ENCODE peak calls at places on chromosome 7, in seven cellular contexts. K is gastrocnemius medialis, X is fibroblast of lung, J is heart left ventricle, T is cardiac fibroblast, F is heart right ventricle, I is sigmoid colon. Z is an unnamed sample.

GRCh38 chr7:20219446-20220292 is 2.5 kb upstream of the MACC1 start:
- DNase-seq in T (peak), I (peak), J (peak), K (peak), X (peak), F (peak), Z (peak)

GRCh38 chr7:82805527-82805960 is 357.1 kb downstream of the PCLO start:
- DNase-seq in K (no peak), T (peak), F (no peak), X (peak), I (no peak), J (no peak), Z (peak)

GRCh38 chr7:22594020-22594419 is 94.0 kb upstream of the STEAP1B start:
- DNase-seq in J (no peak), T (no peak), F (no peak), K (no peak), X (no peak), I (no peak), Z (no peak)

GRCh38 chr7:13050703-13051102 is 363.3 kb downstream of the ARL4A start:
- DNase-seq in K (no peak), T (peak), I (no peak), J (no peak), F (no peak), X (peak), Z (peak)

GRCh38 chr7:55792048-55792447 is 70.5 kb downstream of the SEPTIN14 start:
- DNase-seq in K (no peak), F (no peak), X (no peak), J (no peak), T (no peak), I (no peak), Z (no peak)

GRCh38 chr7:77399838-77400237 is 16.3 kb downstream of the GSAP start:
- DNase-seq in I (no peak), T (no peak), K (no peak), F (no peak), J (no peak), X (no peak), Z (no peak)

GRCh38 chr7:33781796-33782195 is 123.5 kb upstream of the BMPER start:
- DNase-seq in T (peak), X (no peak), J (no peak), K (no peak), F (no peak), I (no peak), Z (peak)

GRCh38 chr7:77549103-77549870 is 12.2 kb downstream of the PTPN12 start:
- DNase-seq in F (no peak), J (no peak), X (no peak), I (no peak), T (no peak), K (no peak), Z (no peak)

GRCh38 chr7:33108591-33108930 is 643 bp downstream of the RP9 start:
- DNase-seq in I (no peak), J (no peak), K (no peak), X (no peak), T (no peak), F (no peak), Z (no peak)

GRCh38 chr7:24882989-24883631 is 96.9 kb downstream of the OSBPL3 start:
- DNase-seq in K (peak), J (peak), I (peak), F (peak), T (peak), X (peak), Z (peak)

GRCh38 chr7:44333971-44334733 is 8.8 kb upstream of the CAMK2B start:
- DNase-seq in K (no peak), F (no peak), I (no peak), T (no peak), X (no peak), J (no peak), Z (peak)

GRCh38 chr7:30433506-30433905 is 45.1 kb downstream of the NOD1 start:
- DNase-seq in T (no peak), X (no peak), F (no peak), J (no peak), K (no peak), I (no peak), Z (no peak)

GRCh38 chr7:18276380-18276779 is 219.2 kb upstream of the HDAC9 start:
- DNase-seq in J (no peak), K (no peak), F (no peak), I (no peak), X (no peak), T (no peak), Z (no peak)

GRCh38 chr7:28573059-28573553 is 160.8 kb downstream of the CREB5 start:
- DNase-seq in F (no peak), T (peak), X (peak), K (no peak), J (peak), I (no peak), Z (peak)

GRCh38 chr7:36390199-36391090 is 783 bp downstream of the ANLN start:
- DNase-seq in X (peak), F (peak), I (peak), K (no peak), T (peak), J (peak), Z (peak)

GRCh38 chr7:83105948-83106347 is 56.7 kb downstream of the PCLO start:
- DNase-seq in F (no peak), J (no peak), I (no peak), K (no peak), T (no peak), X (no peak), Z (no peak)

GRCh38 chr7:128728608-128729007 is 10.6 kb upstream of the CALU start:
- DNase-seq in F (no peak), K (no peak), I (no peak), J (no peak), X (peak), T (peak), Z (no peak)

GRCh38 chr7:26292768-26293560 is 1.3 kb downstream of the SNX10 start:
- DNase-seq in K (no peak), F (no peak), T (no peak), I (no peak), X (no peak), J (no peak), Z (no peak)

GRCh38 chr7:131346885-131347592 is 19.4 kb downstream of the MKLN1 start:
- DNase-seq in I (no peak), K (no peak), T (no peak), X (no peak), F (no peak), J (no peak), Z (no peak)

GRCh38 chr7:121331048-121331447 is 2.2 kb downstream of the WNT16 start:
- DNase-seq in J (no peak), T (no peak), K (no peak), X (no peak), I (no peak), F (no peak), Z (no peak)

GRCh38 chr7:17184805-17185689 is 113.4 kb upstream of the AHR start:
- DNase-seq in J (no peak), F (no peak), X (peak), I (no peak), K (no peak), T (peak), Z (peak)

GRCh38 chr7:13920053-13920697 is 69.3 kb downstream of the ETV1 start:
- DNase-seq in J (peak), X (peak), T (peak), I (no peak), K (no peak), F (no peak), Z (peak)

GRCh38 chr7:111041577-111041976 is 49.4 kb upstream of the LRRN3 start:
- DNase-seq in J (no peak), T (peak), I (no peak), X (no peak), K (no peak), F (no peak), Z (peak)

GRCh38 chr7:96729795-96730194 is 20.1 kb upstream of the SEM1 start:
- DNase-seq in J (no peak), K (no peak), X (no peak), F (no peak), I (no peak), T (no peak), Z (no peak)

GRCh38 chr7:70506463-70506862 is 625.5 kb upstream of the GALNT17 start:
- DNase-seq in K (no peak), I (no peak), F (no peak), J (peak), X (no peak), T (no peak), Z (no peak)

GRCh38 chr7:50477640-50478039 is 27.5 kb upstream of the FIGNL1 start:
- DNase-seq in K (no peak), I (no peak), X (no peak), J (no peak), T (no peak), F (no peak), Z (peak)

DNA sequence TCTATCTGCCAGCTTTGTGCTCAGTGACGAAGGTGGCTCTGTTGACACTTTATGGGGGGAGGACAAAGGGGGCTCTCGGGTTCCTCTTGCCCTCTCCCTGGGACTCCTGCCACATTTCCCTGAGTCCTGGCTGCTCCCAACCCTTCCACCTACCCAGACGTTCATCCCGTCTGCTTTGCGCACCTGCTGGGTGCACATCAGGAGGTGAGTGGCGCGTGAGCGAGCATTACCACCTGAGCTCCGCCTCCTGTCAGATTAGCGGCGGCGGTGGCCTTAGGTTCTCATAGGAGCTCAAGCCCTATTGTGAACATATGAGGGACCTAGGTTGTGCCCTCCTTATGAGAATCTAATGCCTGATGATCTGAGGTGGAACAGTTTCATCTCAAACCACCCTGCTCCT is 137.2 kb downstream of the DYNC2I1 start:
- DNase-seq in J (no peak), I (peak), T (no peak), K (no peak), F (no peak), X (no peak), Z (no peak)
- TF ChIP-seq CTCF in J (no peak), I (no peak), T (no peak), K (no peak), F (no peak), X (no peak), Z (no peak)

GRCh38 chr7:75715864-75716263 is 22.9 kb downstream of the HIP1 start:
- DNase-seq in F (no peak), J (no peak), X (no peak), K (no peak), I (no peak), T (no peak), Z (no peak)

GRCh38 chr7:75711076-75711475 is 27.7 kb downstream of the HIP1 start:
- DNase-seq in F (no peak), J (no peak), X (no peak), T (no peak), I (no peak), K (no peak), Z (no peak)

GRCh38 chr7:75712517-75713361 is 26.0 kb downstream of the HIP1 start:
- DNase-seq in F (no peak), X (no peak), K (no peak), J (no peak), T (no peak), I (no peak), Z (no peak)

GRCh38 chr7:75716992-75717626 is 21.6 kb downstream of the HIP1 start:
- DNase-seq in I (no peak), X (peak), F (no peak), T (peak), J (no peak), K (no peak), Z (peak)

DNA sequence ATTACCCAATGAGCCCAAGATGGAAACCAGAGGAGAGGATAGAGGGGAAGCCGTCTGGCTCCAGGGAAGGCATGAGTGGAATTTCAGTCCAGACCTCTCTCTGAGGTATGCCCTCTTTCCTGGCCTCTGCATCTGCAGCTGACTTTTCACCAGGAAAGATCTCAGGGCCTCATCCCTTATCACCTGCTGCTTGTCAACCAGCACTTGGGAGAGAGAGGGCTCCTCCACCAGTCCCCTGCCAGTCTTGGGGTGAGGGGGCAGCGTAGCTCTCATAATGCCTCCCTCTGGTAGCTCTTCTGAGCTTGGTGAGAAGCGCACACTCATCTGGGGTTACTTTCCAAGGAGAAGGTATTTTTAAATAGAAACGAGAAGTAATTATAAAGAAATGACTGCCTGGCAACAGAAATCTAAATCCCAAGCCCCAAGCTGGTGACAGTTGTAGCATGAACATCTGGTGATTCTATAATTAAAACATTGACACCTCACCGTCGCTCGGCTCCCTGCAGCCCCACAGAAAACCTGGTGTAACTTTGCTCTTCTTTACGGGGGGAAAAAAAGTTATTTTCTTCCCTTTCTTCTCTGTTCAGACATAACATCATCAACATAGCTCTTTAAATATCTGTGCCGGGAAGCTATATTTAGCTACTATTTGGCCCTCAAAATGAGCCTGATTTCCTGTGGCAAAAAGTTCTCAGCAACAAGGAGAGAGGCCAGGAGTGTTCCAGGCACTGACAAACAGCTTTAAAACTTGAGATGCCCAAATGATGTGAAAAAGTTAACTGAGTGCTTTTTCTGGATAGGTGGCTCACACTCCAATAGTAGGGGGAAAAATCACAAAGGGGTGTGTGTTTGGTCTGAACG is 26.9 kb downstream of the HIP1 start:
- DNase-seq in I (no peak), K (no peak), F (no peak), J (peak), X (peak), T (peak), Z (peak)
- H3K4me3 ChIP-seq in I (no peak), K (no peak), F (peak), J (no peak), X (no peak), T (no peak), Z (no peak)

DNA sequence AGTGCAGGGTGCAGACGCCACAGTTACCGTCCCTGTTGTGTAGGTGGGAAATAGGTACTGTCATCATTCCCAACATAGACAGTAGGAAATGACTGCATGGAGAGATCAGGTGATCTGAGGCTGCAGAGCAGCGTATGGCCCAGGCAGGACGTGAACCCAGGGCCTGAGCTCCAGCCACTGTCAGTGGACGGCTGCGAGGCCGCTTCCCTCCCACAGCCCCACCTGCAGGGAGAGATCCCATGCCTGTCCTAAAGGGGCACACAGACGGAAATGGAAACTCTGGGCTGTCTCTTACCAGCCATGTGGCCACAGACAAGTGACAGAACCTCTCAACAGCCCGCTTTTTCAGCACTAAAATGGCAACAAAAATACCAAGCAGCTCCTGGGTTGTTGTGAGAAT is 44.5 kb upstream of the MNX1 start:
- DNase-seq in F (no peak), I (no peak), T (no peak), K (no peak), X (no peak), J (no peak), Z (no peak)
- TF ChIP-seq CTCF in F (no peak), I (no peak), T (no peak), K (no peak), X (no peak), J (no peak), Z (no peak)

DNA sequence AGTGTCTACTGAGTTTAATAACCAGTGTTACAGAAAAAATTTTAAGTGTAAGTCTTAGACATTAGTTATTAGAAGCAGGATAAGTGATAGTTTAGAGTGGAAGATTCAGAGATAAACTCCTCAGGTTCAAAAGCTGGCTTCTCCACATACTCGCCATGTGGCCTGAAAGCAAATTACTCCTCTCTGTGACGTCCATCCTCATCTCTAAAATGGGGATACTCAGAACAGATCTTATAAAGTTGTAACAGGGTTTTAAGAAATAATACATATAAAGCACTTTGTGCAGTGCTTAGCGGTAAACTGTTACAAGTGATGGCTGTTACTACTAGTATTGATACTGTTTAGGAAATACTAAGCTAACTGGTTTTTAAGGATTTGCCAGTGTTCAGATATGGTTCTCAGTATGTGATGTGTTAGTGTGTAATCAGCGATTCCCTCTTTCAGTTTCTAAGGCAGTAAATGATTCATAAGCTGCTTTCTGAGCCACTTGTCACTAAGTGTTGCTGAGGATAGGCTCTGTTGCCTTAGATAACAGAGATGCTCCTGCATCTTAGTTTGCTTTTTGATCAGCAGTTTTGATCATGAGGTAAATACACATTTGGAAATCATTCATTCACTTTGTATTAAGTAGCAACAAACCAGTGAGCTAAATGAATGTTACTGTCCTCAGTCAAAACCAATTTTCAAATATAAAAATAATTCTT is 58.7 kb downstream of the CYP51A1 start:
- DNase-seq in J (no peak), T (no peak), F (no peak), X (no peak), K (no peak), I (no peak), Z (no peak)
- H3K4me3 ChIP-seq in J (no peak), T (no peak), F (no peak), X (no peak), K (no peak), I (no peak), Z (no peak)

DNA sequence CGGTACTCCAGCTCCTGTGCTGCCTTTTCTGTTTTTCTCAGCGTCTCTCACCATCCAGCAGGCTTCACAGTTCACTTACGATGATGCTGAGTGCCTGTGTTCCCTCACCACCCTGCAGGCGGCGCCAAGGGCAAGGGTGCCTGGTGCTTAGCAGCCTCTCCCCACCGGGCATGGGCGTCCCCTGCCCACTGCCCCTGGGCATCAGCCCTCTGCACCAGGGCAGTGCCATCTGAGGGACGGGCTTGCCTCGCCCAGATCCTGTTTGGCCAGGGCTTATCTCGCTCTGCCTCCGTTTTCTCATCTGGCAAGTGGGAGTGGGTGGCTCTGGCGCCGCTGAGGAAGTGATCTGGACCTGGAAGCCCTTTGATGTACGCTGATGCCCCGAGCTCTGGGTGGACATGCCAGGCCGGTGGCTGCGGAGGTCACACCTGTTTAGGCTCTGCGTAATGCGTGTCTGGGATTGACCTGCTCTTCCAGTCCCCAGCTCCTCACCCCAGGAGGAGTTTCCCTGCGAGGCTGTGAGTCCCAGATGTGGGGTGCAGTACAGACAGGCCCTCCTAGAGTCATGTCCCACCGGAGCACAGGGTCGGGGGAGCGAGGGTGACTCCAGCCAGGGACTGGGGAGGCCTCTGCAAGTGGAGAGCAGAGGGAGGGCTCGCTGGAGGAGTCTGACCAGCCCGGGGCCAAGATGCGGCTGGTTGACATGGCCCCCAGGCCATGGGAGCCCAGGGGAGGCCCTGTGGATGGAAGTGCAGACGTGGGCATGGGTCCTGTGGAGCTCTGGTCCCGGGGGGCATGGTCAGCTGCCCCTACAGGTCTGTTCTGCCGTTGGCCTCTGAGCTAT is 11.8 kb downstream of the TTYH3 start:
- DNase-seq in F (no peak), X (no peak), J (no peak), T (no peak), I (peak), K (no peak), Z (no peak)
- TF ChIP-seq CTCF in F (no peak), X (no peak), J (peak), T (peak), I (no peak), K (no peak), Z (peak)

Z was measured in choroid plexus epithelial cell.